ENCODE peak calls at places on chromosomes 12 and 14, in ten cellular contexts. T is A549, C is lower lobe of right lung, L is endothelial cell of umbilical vein, N is left ventricle myocardium inferior, D is foreskin keratinocyte, K is epithelial cell of esophagus, V is HepG2, G is GM12865, R is thoracic aorta. Y is an unnamed sample.

GRCh38 chr12:62267490-62267889 is 7.3 kb downstream of the USP15 start:
- DNase-seq in T (no peak), C (no peak), L (no peak), N (no peak), D (no peak), K (no peak), V (no peak), G (peak), R (no peak), Y (no peak)

GRCh38 chr12:31629756-31630732 is 29.4 kb upstream of the ETFBKMT start:
- DNase-seq in T (no peak), C (no peak), L (peak), N (peak), D (no peak), K (no peak), V (no peak), G (no peak), R (no peak), Y (no peak)

GRCh38 chr14:61296707-61297502 is 15.8 kb upstream of the TMEM30B start:
- DNase-seq in T (peak), C (no peak), L (peak), N (no peak), D (peak), K (peak), V (peak), G (peak), R (no peak), Y (peak)

GRCh38 chr12:117085318-117085947 is 13.8 kb downstream of the TESC start:
- DNase-seq in T (no peak), C (peak), L (no peak), N (no peak), D (no peak), K (no peak), V (no peak), G (no peak), R (no peak), Y (no peak)

GRCh38 chr14:29627141-29627540 is 300.5 kb downstream of the PRKD1 start:
- DNase-seq in T (no peak), C (no peak), L (no peak), N (no peak), D (peak), K (peak), V (no peak), G (no peak), R (no peak), Y (peak)

GRCh38 chr12:52405922-52406385 is at the start of gene KRT82:
- DNase-seq in T (no peak), C (no peak), L (no peak), N (no peak), D (no peak), K (no peak), V (no peak), G (no peak), R (no peak), Y (no peak)

GRCh38 chr12:52082026-52082667 is 2.6 kb downstream of the SMIM41 start:
- DNase-seq in T (no peak), C (no peak), L (no peak), N (peak), D (no peak), K (no peak), V (peak), G (no peak), R (no peak), Y (no peak)

GRCh38 chr14:22122227-22123187 is 448.9 kb upstream of the OR4E1 start:
- DNase-seq in T (no peak), C (no peak), L (no peak), N (no peak), D (peak), K (peak), V (peak), G (no peak), R (no peak), Y (peak)

GRCh38 chr12:42790761-42791151 is 201.2 kb upstream of the PRICKLE1 start:
- DNase-seq in T (peak), C (no peak), L (peak), N (no peak), D (peak), K (peak), V (no peak), G (no peak), R (no peak), Y (peak)

GRCh38 chr14:52348796-52349195 is 34.7 kb downstream of the PTGER2 start:
- DNase-seq in T (no peak), C (no peak), L (no peak), N (no peak), D (peak), K (peak), V (no peak), G (no peak), R (no peak), Y (no peak)

GRCh38 chr14:67335781-67336180 is 23.8 kb downstream of the ATP6V1D start:
- DNase-seq in T (peak), C (no peak), L (peak), N (no peak), D (no peak), K (peak), V (peak), G (peak), R (no peak), Y (peak)

GRCh38 chr14:103086771-103087342 is 2.8 kb downstream of the LBHD2 start:
- DNase-seq in T (no peak), C (peak), L (no peak), N (no peak), D (no peak), K (no peak), V (no peak), G (no peak), R (no peak), Y (no peak)

GRCh38 chr12:58503731-58504520 is 416.4 kb downstream of the LRIG3 start:
- DNase-seq in T (no peak), C (no peak), L (no peak), N (no peak), D (no peak), K (no peak), V (no peak), G (no peak), R (no peak), Y (no peak)

GRCh38 chr14:77508876-77509275 is 10.3 kb upstream of the ISM2 start:
- DNase-seq in T (no peak), C (no peak), L (no peak), N (no peak), D (peak), K (peak), V (peak), G (no peak), R (no peak), Y (no peak)

GRCh38 chr12:50162225-50162624 is 4.9 kb downstream of the CERS5 start:
- DNase-seq in T (no peak), C (no peak), L (no peak), N (no peak), D (no peak), K (no peak), V (no peak), G (no peak), R (no peak), Y (no peak)

GRCh38 chr12:122841544-122842321 is 6.5 kb downstream of the HIP1R start:
- DNase-seq in T (peak), C (peak), L (no peak), N (no peak), D (no peak), K (peak), V (peak), G (no peak), R (no peak), Y (peak)

GRCh38 chr14:72476657-72477499 is 417.0 kb downstream of the DPF3 start:
- DNase-seq in T (no peak), C (no peak), L (no peak), N (peak), D (peak), K (peak), V (no peak), G (peak), R (no peak), Y (peak)

GRCh38 chr12:76345569-76345968 is 2.6 kb downstream of the BBS10 start:
- DNase-seq in T (no peak), C (no peak), L (no peak), N (no peak), D (no peak), K (no peak), V (no peak), G (no peak), R (no peak), Y (no peak)

GRCh38 chr12:76348079-76348901 is at the start of gene BBS10:
- DNase-seq in T (peak), C (peak), L (peak), N (peak), D (peak), K (peak), V (peak), G (peak), R (peak), Y (peak)

GRCh38 chr12:76346236-76346635 is 2.0 kb downstream of the BBS10 start:
- DNase-seq in T (no peak), C (no peak), L (no peak), N (no peak), D (no peak), K (no peak), V (no peak), G (no peak), R (no peak), Y (no peak)

GRCh38 chr12:76341436-76342030 is 6.7 kb downstream of the BBS10 start:
- DNase-seq in T (no peak), C (no peak), L (peak), N (no peak), D (peak), K (no peak), V (no peak), G (no peak), R (no peak), Y (no peak)

DNA sequence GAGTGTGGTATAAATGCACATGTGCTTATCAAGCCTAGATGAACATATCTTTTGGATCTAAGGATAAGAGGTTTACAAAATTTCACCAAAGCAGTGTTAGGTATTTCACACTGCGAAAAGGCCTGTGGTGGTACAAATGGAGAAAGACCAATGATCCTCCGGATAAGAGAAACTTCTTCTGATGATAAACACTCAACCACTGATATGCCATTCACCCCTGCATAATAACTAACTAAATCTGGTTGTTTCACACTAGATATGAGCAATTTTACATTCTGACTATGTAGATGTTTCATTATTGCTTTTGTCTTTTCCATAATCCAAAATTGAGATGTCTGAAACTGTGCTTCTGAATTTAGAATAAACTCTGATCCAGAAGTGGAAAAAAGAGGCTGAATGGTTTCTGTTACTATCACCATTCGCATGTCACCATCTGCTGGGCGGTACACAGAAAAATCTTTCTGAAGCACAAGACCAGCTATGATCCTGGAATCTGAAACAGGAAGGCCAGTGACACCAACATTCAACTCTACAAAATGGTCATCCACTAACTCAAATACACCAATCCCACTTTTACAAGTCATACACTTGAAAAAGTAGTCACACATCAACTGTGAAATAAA is 1.3 kb downstream of the BBS10 start:
- DNase-seq in T (no peak), C (no peak), L (peak), N (no peak), D (peak), K (peak), V (peak), G (peak), R (no peak), Y (peak)
- TF ChIP-seq CTCF in T (peak), C (peak), L (peak), N (peak), D (peak), K (peak), V (peak), G (peak), R (no peak), Y (peak)

GRCh38 chr14:92942136-92942535 is 19.2 kb downstream of the CHGA start:
- DNase-seq in T (no peak), C (no peak), L (no peak), N (no peak), D (no peak), K (no peak), V (no peak), G (no peak), R (no peak), Y (no peak)
- TF ChIP-seq CTCF in T (no peak), C (no peak), L (no peak), N (no peak), D (no peak), K (no peak), V (no peak), G (no peak), R (no peak), Y (no peak)

GRCh38 chr12:115571446-115571845 is 706.0 kb downstream of the MED13L start:
- DNase-seq in T (no peak), C (no peak), L (no peak), N (no peak), D (no peak), K (no peak), V (no peak), G (no peak), R (no peak), Y (no peak)

GRCh38 chr12:115570271-115570777 is 707.2 kb downstream of the MED13L start:
- DNase-seq in T (peak), C (no peak), L (no peak), N (no peak), D (peak), K (peak), V (no peak), G (no peak), R (no peak), Y (no peak)

GRCh38 chr12:115572440-115572839 is 705.1 kb downstream of the MED13L start:
- DNase-seq in T (no peak), C (no peak), L (no peak), N (no peak), D (no peak), K (no peak), V (no peak), G (peak), R (no peak), Y (peak)

GRCh38 chr12:115569694-115570093 is 707.8 kb downstream of the MED13L start:
- DNase-seq in T (no peak), C (no peak), L (no peak), N (no peak), D (no peak), K (no peak), V (peak), G (no peak), R (no peak), Y (no peak)

DNA sequence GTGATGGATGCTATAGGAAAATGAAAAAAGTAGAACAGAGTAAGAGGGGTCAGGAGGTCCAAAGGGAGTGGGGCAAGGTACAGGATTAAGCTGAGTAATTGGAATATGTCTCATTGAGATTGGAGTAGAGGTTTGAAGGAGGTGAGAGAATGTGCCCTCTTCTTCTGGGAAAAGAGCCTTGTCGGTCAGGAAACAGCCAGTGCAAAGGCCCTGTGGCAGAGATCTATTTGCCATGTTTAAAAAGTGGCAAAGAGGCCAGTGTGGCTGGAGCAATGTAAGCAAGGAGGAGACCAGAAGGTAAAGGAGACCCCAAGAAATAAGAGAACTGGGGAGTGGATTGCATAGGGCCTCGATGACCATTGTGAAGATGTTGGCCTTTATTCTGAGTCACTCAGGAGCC is 706.5 kb downstream of the MED13L start:
- DNase-seq in T (no peak), C (no peak), L (no peak), N (no peak), D (no peak), K (no peak), V (no peak), G (no peak), R (no peak), Y (no peak)
- TF ChIP-seq CTCF in T (no peak), C (no peak), L (no peak), N (no peak), D (no peak), K (no peak), V (no peak), G (no peak), R (no peak), Y (no peak)

GRCh38 chr14:91569301-91569700 is 59.2 kb upstream of the PPP4R3A start:
- DNase-seq in T (no peak), C (no peak), L (no peak), N (no peak), D (no peak), K (no peak), V (no peak), G (no peak), R (no peak), Y (no peak)

GRCh38 chr14:91573894-91574837 is 64.1 kb upstream of the PPP4R3A start:
- DNase-seq in T (peak), C (peak), L (peak), N (peak), D (peak), K (peak), V (no peak), G (peak), R (peak), Y (peak)

GRCh38 chr14:91570021-91570420 is 59.9 kb upstream of the PPP4R3A start:
- DNase-seq in T (no peak), C (no peak), L (no peak), N (no peak), D (no peak), K (no peak), V (no peak), G (no peak), R (no peak), Y (no peak)

GRCh38 chr14:91573528-91573893 is 63.4 kb upstream of the PPP4R3A start:
- DNase-seq in T (no peak), C (no peak), L (no peak), N (no peak), D (no peak), K (no peak), V (no peak), G (no peak), R (no peak), Y (no peak)

DNA sequence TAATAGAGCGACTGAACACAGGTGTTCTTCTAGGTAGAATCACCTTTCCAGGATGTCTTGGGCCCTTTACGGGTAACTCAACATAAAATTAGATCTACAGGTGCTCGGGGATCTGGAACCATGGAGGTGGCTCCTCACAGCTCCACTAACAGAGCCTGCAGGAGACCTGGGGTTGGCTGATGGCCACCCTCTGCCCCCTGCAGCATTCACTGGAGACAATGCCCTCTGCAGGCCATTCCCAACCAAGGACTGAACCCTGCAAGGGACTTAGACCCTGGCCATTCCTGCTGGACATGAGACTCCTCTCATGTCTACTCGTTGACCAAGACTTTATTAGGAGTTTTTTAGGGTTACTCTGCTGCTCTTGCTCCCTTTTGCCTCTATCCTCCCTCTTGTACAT is 58.5 kb upstream of the PPP4R3A start:
- DNase-seq in T (no peak), C (no peak), L (no peak), N (no peak), D (no peak), K (no peak), V (peak), G (no peak), R (no peak), Y (no peak)
- TF ChIP-seq CTCF in T (no peak), C (no peak), L (no peak), N (no peak), D (no peak), K (no peak), V (peak), G (no peak), R (no peak), Y (no peak)

GRCh38 chr12:9961901-9962300 is 9.3 kb upstream of the CLEC12A start:
- DNase-seq in T (no peak), C (no peak), L (no peak), N (no peak), D (no peak), K (no peak), V (no peak), G (no peak), R (no peak), Y (no peak)

GRCh38 chr12:9960613-9961012 is 10.6 kb upstream of the CLEC12A start:
- DNase-seq in T (no peak), C (no peak), L (no peak), N (no peak), D (no peak), K (no peak), V (no peak), G (no peak), R (no peak), Y (no peak)

GRCh38 chr12:9961106-9961505 is 10.1 kb upstream of the CLEC12A start:
- DNase-seq in T (no peak), C (no peak), L (no peak), N (no peak), D (no peak), K (no peak), V (no peak), G (peak), R (no peak), Y (no peak)

GRCh38 chr12:9957834-9958233 is 13.4 kb upstream of the CLEC12A start:
- DNase-seq in T (no peak), C (no peak), L (no peak), N (no peak), D (no peak), K (no peak), V (no peak), G (no peak), R (no peak), Y (no peak)
- TF ChIP-seq CTCF in T (no peak), C (no peak), L (no peak), N (no peak), D (no peak), K (no peak), V (no peak), G (no peak), R (no peak), Y (no peak)

GRCh38 chr14:94445003-94445402 is 7.6 kb downstream of the SERPINA11 start:
- DNase-seq in T (no peak), C (no peak), L (no peak), N (no peak), D (no peak), K (no peak), V (no peak), G (no peak), R (no peak), Y (no peak)

GRCh38 chr14:94441130-94441529 is 11.5 kb downstream of the SERPINA11 start:
- DNase-seq in T (no peak), C (no peak), L (no peak), N (no peak), D (no peak), K (no peak), V (no peak), G (no peak), R (no peak), Y (no peak)

GRCh38 chr14:94441531-94442205 is 10.9 kb downstream of the SERPINA11 start:
- DNase-seq in T (no peak), C (no peak), L (no peak), N (no peak), D (no peak), K (no peak), V (no peak), G (no peak), R (no peak), Y (no peak)

DNA sequence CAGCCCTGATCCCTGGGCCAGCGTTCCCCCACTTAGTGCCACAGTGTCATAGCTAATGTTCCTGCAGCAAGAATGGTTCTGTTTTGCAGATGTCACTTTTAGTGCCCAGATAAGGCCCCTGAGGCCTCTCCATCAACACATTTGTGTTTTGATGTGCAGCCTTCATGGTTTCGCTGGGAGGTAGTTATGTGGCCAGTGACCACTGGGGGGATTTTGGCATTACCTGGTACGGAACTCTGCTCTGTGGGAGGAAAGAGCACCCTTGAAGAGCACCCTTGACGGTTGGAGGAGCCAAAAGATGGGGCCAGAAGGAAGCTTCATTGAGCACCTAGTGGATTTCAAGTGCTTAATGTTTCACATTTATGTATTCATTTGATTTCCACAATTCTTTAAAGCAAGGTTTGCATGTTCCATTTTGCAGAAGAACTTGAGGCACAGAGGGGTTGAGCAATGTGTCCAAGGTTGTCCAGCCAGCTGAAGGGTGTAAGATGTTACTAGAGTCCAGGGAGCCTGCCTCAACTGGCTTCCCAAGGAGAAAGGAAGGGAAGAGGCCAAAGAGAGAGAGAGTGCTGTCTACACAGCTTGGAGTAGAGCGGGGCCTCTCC is 13.0 kb downstream of the SERPINA11 start:
- DNase-seq in T (no peak), C (no peak), L (no peak), N (no peak), D (no peak), K (no peak), V (no peak), G (peak), R (no peak), Y (no peak)
- TF ChIP-seq CTCF in T (no peak), C (no peak), L (no peak), N (no peak), D (no peak), K (no peak), V (no peak), G (peak), R (no peak), Y (no peak)

GRCh38 chr12:131018808-131019397 is 65.2 kb downstream of the ADGRD1 start:
- DNase-seq in T (no peak), C (no peak), L (no peak), N (no peak), D (no peak), K (no peak), V (no peak), G (no peak), R (no peak), Y (no peak)
- TF ChIP-seq CTCF in T (no peak), C (no peak), L (no peak), N (no peak), D (no peak), K (no peak), V (peak), G (no peak), R (no peak), Y (no peak)